ENCODE peak calls at places on chromosomes 4 and X, in six cellular contexts. E is NCI-H1694; L is DMS153; Q is activated naive CD4-positive, alpha-beta T cell treated with Interleukin-2 at 50 U/mL for 16 hours; F is iris pigment epithelial cell; V is cardiac muscle cell. W is an unnamed sample.

GRCh38 chrX:545488-545887 is 85.1 kb upstream of the SHOX start:
- DNase-seq in E (no peak), L (no peak), Q (no peak), F (peak; percentile 60), V (no peak), W (no peak)

GRCh38 chrX:18617351-18617750 is 54.6 kb downstream of the RS1 start:
- DNase-seq in E (no peak), L (no peak), Q (no peak), F (peak; percentile 69), V (peak; percentile 35), W (no peak)

GRCh38 chrX:137742846-137743245 is 176.9 kb downstream of the ZIC3 start:
- DNase-seq in E (no peak), L (no peak), Q (no peak), F (no peak), V (no peak), W (no peak)

GRCh38 chr4:16667464-16667863 is 231.0 kb downstream of the LDB2 start:
- DNase-seq in E (no peak), L (no peak), Q (no peak), F (peak; percentile 92), V (peak; percentile 67), W (no peak)

GRCh38 chrX:98299785-98300184 is 1416.1 kb downstream of the RPA4 start:
- DNase-seq in E (no peak), L (no peak), Q (no peak), F (no peak), V (no peak), W (no peak)

GRCh38 chrX:108437789-108438623 is at the start of gene COL4A6:
- DNase-seq in E (no peak), L (no peak), Q (no peak), F (peak; percentile 24), V (peak; percentile 20), W (no peak)

GRCh38 chr4:56654238-56654632 is 26.9 kb downstream of the HOPX start:
- DNase-seq in E (no peak), L (no peak), Q (no peak), F (no peak), V (peak; percentile 49), W (no peak)

GRCh38 chr4:2135083-2135482 is 76.0 kb downstream of the NAT8L start:
- DNase-seq in E (no peak), L (no peak), Q (no peak), F (peak; percentile 62), V (peak; percentile 85), W (peak; percentile 54)

GRCh38 chrX:65480960-65481359 is 53.6 kb downstream of the LAS1L start:
- DNase-seq in E (no peak), L (no peak), Q (no peak), F (no peak), V (no peak), W (no peak)

GRCh38 chrX:7144126-7144525 is 3.4 kb upstream of the STS start:
- DNase-seq in E (no peak), L (no peak), Q (no peak), F (peak; percentile 25), V (no peak), W (no peak)

GRCh38 chrX:85243761-85244410 is at the start of the genes SATL1 and ZNF711:
- DNase-seq in E (peak; percentile 72), L (peak; percentile 75), Q (peak; percentile 1), F (peak; percentile 43), V (peak; percentile 61), W (peak; percentile 37)

GRCh38 chrX:49029876-49030275 is 13.3 kb downstream of the TFE3 start:
- DNase-seq in E (no peak), L (no peak), Q (no peak), F (no peak), V (no peak), W (no peak)

GRCh38 chr4:89184407-89184806 is 73.1 kb downstream of the TIGD2 start:
- DNase-seq in E (no peak), L (no peak), Q (no peak), F (no peak), V (no peak), W (no peak)

GRCh38 chrX:13159886-13160285 is 115.5 kb upstream of the FAM9C start:
- DNase-seq in E (peak; percentile 1), L (no peak), Q (no peak), F (no peak), V (no peak), W (no peak)

GRCh38 chrX:148573119-148573518 is 72.7 kb downstream of the AFF2 start:
- DNase-seq in E (no peak), L (no peak), Q (no peak), F (no peak), V (no peak), W (no peak)

GRCh38 chr4:120555058-120555457 is 367.5 kb downstream of the PRDM5 start:
- DNase-seq in E (no peak), L (no peak), Q (no peak), F (no peak), V (no peak), W (no peak)

GRCh38 chr4:1214101-1215095 is 34.5 kb downstream of the CTBP1 start:
- DNase-seq in E (no peak), L (no peak), Q (no peak), F (no peak), V (no peak), W (no peak)

GRCh38 chr4:3252831-3253641 is 4.1 kb downstream of the MSANTD1 start:
- DNase-seq in E (no peak), L (no peak), Q (no peak), F (no peak), V (no peak), W (no peak)

GRCh38 chr4:148834804-148835598 is 392.8 kb upstream of the NR3C2 start:
- DNase-seq in E (no peak), L (no peak), Q (no peak), F (peak; percentile 1), V (peak; percentile 34), W (no peak)

GRCh38 chr4:140469806-140470733 is 28.0 kb downstream of the MGAT4D start:
- DNase-seq in E (no peak), L (no peak), Q (no peak), F (no peak), V (no peak), W (no peak)

GRCh38 chr4:81196126-81196650 is 18.8 kb downstream of the PRKG2 start:
- DNase-seq in E (no peak), L (no peak), Q (no peak), F (no peak), V (no peak), W (no peak)

W was measured in naive thymus-derived CD4-positive, alpha-beta T cell.